ENCODE peak calls at places on chromosomes 3 and 15, in six cellular contexts. A is hepatocyte, M is activated B cell treated with CpG ODN at 0.5 μM for 24 hours, G is prostate gland, J is tibial nerve, B is cardiac fibroblast. O is an unnamed sample.

GRCh38 chr3:111547645-111548044 is 5.6 kb downstream of the CD96 start:
- DNase-seq in A (no peak), M (no peak), G (no peak), J (no peak), B (no peak), O (no peak)

GRCh38 chr3:138417559-138417982 is 16.8 kb upstream of the ESYT3 start:
- DNase-seq in A (peak), M (no peak), G (peak), J (peak), B (peak), O (peak)

GRCh38 chr3:32822609-32823498 is 5.1 kb downstream of the TRIM71 start:
- DNase-seq in A (no peak), M (no peak), G (no peak), J (no peak), B (no peak), O (no peak)

GRCh38 chr3:74302959-74303358 is 311.5 kb downstream of the CNTN3 start:
- DNase-seq in A (no peak), M (no peak), G (no peak), J (no peak), B (no peak), O (no peak)

GRCh38 chr3:186786810-186787375 is 3.5 kb downstream of the EIF4A2 start:
- DNase-seq in A (no peak), M (no peak), G (no peak), J (no peak), B (no peak), O (no peak)

GRCh38 chr15:58336161-58336560 is 95.6 kb upstream of the LIPC start:
- DNase-seq in A (no peak), M (no peak), G (no peak), J (no peak), B (no peak), O (no peak)

GRCh38 chr3:196138464-196138863 is 56.6 kb upstream of the TFRC start:
- DNase-seq in A (no peak), M (no peak), G (no peak), J (no peak), B (peak), O (no peak)

GRCh38 chr15:30023798-30024295 is 58.9 kb upstream of the GOLGA8J start:
- DNase-seq in A (peak), M (no peak), G (no peak), J (no peak), B (peak), O (no peak)

GRCh38 chr15:39149636-39150035 is 431.2 kb upstream of the THBS1 start:
- DNase-seq in A (no peak), M (no peak), G (no peak), J (no peak), B (no peak), O (no peak)

GRCh38 chr3:179186426-179186825 is 38.3 kb downstream of the PIK3CA start:
- DNase-seq in A (no peak), M (no peak), G (no peak), J (no peak), B (no peak), O (no peak)

GRCh38 chr15:26838742-26839460 is 28.0 kb upstream of the GABRA5 start:
- DNase-seq in A (peak), M (no peak), G (no peak), J (no peak), B (no peak), O (no peak)

GRCh38 chr15:101027273-101027901 is 108.2 kb downstream of the LRRK1 start:
- DNase-seq in A (no peak), M (peak), G (peak), J (no peak), B (no peak), O (no peak)

GRCh38 chr3:177468816-177469590 is 271.7 kb upstream of the TBL1XR1 start:
- DNase-seq in A (no peak), M (no peak), G (no peak), J (no peak), B (peak), O (no peak)

GRCh38 chr3:171005648-171006047 is 20.9 kb downstream of the SLC2A2 start:
- DNase-seq in A (no peak), M (no peak), G (no peak), J (no peak), B (peak), O (no peak)

GRCh38 chr15:92848852-92849598 is 51.1 kb upstream of the CHD2 start:
- DNase-seq in A (no peak), M (no peak), G (no peak), J (no peak), B (peak), O (no peak)

GRCh38 chr3:44323341-44323955 is 15.1 kb upstream of the TCAIM start:
- DNase-seq in A (peak), M (no peak), G (peak), J (peak), B (peak), O (peak)

GRCh38 chr3:58564054-58564453 is 13.1 kb downstream of the FAM107A start:
- DNase-seq in A (no peak), M (no peak), G (no peak), J (no peak), B (no peak), O (no peak)

GRCh38 chr3:58562498-58562897 is 14.7 kb downstream of the FAM107A start:
- DNase-seq in A (no peak), M (no peak), G (no peak), J (no peak), B (no peak), O (no peak)

GRCh38 chr3:58559586-58559985 is 17.6 kb downstream of the FAM107A start:
- DNase-seq in A (no peak), M (no peak), G (no peak), J (no peak), B (no peak), O (no peak)

GRCh38 chr3:58563386-58564035 is 13.7 kb downstream of the FAM107A start:
- DNase-seq in A (no peak), M (no peak), G (no peak), J (no peak), B (no peak), O (peak)

DNA sequence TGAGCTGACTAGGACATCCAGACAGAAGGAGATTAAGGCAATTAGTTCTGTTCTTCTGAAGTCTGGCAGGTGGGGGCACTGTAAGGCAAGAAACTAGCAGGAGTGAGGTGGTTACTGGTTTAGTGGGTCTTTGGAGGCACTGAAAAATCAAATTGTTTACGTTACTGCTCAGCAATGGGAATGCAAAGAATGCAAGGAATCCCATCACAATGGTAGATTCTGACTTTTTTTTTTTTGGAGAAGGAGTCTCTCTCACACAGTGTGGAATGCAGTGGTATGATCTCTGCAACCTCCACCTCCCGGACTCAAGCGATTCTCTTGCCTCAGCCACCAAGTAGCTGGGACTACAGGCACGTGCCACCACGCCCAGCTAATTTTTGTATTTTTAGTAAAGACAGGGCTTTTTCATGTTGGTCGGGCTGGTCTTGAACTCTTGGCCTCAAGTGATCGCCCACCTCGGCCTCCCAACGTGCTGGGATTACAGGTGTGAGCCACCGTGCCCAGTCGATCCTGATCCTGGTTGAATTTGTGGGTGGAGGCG is 16.4 kb downstream of the FAM107A start:
- DNase-seq in A (peak), M (no peak), G (no peak), J (no peak), B (peak), O (peak)
- TF ChIP-seq CTCF in A (peak), M (no peak), G (no peak), J (no peak), B (peak), O (peak)

GRCh38 chr15:83436513-83437158 is 10.5 kb upstream of the SH3GL3 start:
- DNase-seq in A (peak), M (no peak), G (peak), J (no peak), B (peak), O (peak)

GRCh38 chr15:83430436-83430835 is 16.7 kb upstream of the SH3GL3 start:
- DNase-seq in A (no peak), M (no peak), G (no peak), J (no peak), B (no peak), O (no peak)

GRCh38 chr15:83435782-83436181 is 11.4 kb upstream of the SH3GL3 start:
- DNase-seq in A (no peak), M (no peak), G (no peak), J (no peak), B (no peak), O (no peak)

DNA sequence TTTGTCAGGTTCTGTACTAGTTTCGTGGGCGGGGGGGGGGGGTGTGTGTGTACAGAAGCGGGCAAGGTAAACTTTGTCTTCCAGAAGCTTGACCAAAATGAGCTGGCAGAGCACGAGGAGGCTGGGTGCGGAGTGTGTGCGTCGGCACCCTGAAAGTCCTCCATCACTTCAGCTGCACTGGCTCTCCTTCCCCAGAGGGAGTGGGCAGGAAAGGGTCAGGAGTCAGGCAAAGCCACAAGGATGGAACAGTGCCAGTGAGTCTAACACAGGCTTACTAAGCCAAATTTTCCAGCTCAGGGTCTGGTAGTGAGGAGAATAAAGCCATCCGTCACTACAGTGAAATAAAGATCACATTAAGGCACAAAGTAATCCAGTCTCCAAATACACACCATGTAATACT is 11.9 kb upstream of the SH3GL3 start:
- DNase-seq in A (no peak), M (no peak), G (no peak), J (no peak), B (no peak), O (no peak)
- TF ChIP-seq CTCF in A (no peak), M (no peak), G (no peak), J (no peak), B (no peak), O (no peak)

GRCh38 chr15:61112231-61112630 is 116.9 kb downstream of the RORA start:
- DNase-seq in A (no peak), M (no peak), G (no peak), J (no peak), B (no peak), O (no peak)
- TF ChIP-seq CTCF in A (no peak), M (no peak), G (no peak), J (no peak), B (peak), O (no peak)

GRCh38 chr15:45802140-45802539 is 167.3 kb downstream of the SQOR start:
- DNase-seq in A (no peak), M (no peak), G (peak), J (no peak), B (no peak), O (no peak)
- TF ChIP-seq CTCF in A (no peak), M (no peak), G (no peak), J (no peak), B (no peak), O (no peak)

GRCh38 chr15:74906193-74906449 is 530 bp downstream of the FAM219B start:
- DNase-seq in A (peak), M (no peak), G (peak), J (no peak), B (peak), O (no peak)

GRCh38 chr15:74904190-74904805 is 2.4 kb downstream of the FAM219B start:
- DNase-seq in A (no peak), M (no peak), G (no peak), J (no peak), B (no peak), O (no peak)

GRCh38 chr15:74907277-74907870 is 723 bp upstream of the FAM219B start:
- DNase-seq in A (no peak), M (no peak), G (no peak), J (no peak), B (peak), O (no peak)

GRCh38 chr15:74906450-74907276 is at the start of gene FAM219B:
- DNase-seq in A (peak), M (peak), G (peak), J (peak), B (peak), O (peak)

GRCh38 chr15:74908635-74909034 is 2.0 kb upstream of the FAM219B start:
- DNase-seq in A (no peak), M (no peak), G (no peak), J (no peak), B (no peak), O (no peak)
- TF ChIP-seq CTCF in A (no peak), M (no peak), G (no peak), J (no peak), B (no peak), O (no peak)

DNA sequence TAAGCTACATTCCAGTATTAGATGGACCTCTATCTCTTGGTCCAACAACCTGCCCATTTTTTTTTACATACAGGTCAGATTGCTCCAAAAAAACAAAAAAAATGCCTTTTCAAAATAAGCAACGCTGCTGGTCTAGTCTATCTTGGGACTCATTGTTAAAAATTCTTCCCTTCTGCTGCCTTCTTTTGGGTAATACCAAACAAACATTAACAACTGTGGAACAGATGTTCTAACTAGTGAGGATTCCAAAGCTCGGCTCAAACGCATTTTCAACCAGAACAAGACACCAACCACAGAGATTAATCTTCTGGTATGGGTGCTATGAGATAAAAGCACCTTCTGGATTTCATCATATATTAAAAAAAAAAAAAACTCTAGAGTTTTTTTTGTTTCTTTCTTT is 24.7 kb downstream of the ARHGAP31 start:
- DNase-seq in A (no peak), M (no peak), G (no peak), J (no peak), B (peak), O (no peak)
- TF ChIP-seq CTCF in A (no peak), M (no peak), G (no peak), J (no peak), B (no peak), O (no peak)